ENCODE peak calls at places on chromosomes 3 and 15, in four cellular contexts. D is Karpas-422, L is GM23248, B is HCT116. C is an unnamed sample. For H3K9me2, the result is how much of the 10 kb centered on the place peaks cover.

GRCh38 chr3:185744997-185745843 is 79.6 kb downstream of the IGF2BP2 start:
- DNase-seq in B (no peak), L (peak), D (no peak), C (peak)

GRCh38 chr3:155989536-155989935 is 119.1 kb downstream of the GMPS start:
- DNase-seq in D (no peak), L (no peak), B (no peak), C (peak)

GRCh38 chr3:124410471-124410870 is 319.8 kb upstream of the UMPS start:
- DNase-seq in D (no peak), L (peak), B (no peak), C (peak)

GRCh38 chr3:194840661-194841514 is 155.2 kb downstream of the FAM43A start:
- DNase-seq in B (peak), D (no peak), L (peak), C (peak)

GRCh38 chr3:123605789-123606234 is 21.0 kb upstream of the HACD2 start:
- DNase-seq in L (peak), B (peak), D (peak), C (peak)

GRCh38 chr3:171374661-171375285 is 85.4 kb downstream of the TNIK start:
- DNase-seq in D (no peak), B (peak), L (peak), C (peak)

GRCh38 chr3:94115482-94115881 is 52.6 kb downstream of the NSUN3 start:
- DNase-seq in D (peak), L (peak), B (peak), C (peak)

GRCh38 chr3:19364150-19364549 is 215.8 kb downstream of the KCNH8 start:
- DNase-seq in D (no peak), B (no peak), L (no peak), C (peak)

GRCh38 chr15:60913901-60914300 is 315.2 kb downstream of the RORA start:
- DNase-seq in D (no peak), B (no peak), L (no peak), C (no peak)

GRCh38 chr3:5250467-5251195 is 63.1 kb downstream of the EDEM1 start:
- DNase-seq in D (no peak), B (no peak), L (peak), C (peak)

GRCh38 chr3:20451170-20451569 is 265.2 kb upstream of the SGO1 start:
- DNase-seq in L (no peak), B (no peak), D (no peak), C (no peak)

GRCh38 chr3:127254730-127255129 is 33.1 kb downstream of the PRR20G start:
- DNase-seq in D (peak), L (peak), B (peak), C (peak)

GRCh38 chr3:88057650-88058321 is 1.0 kb downstream of the CGGBP1 start:
- DNase-seq in L (peak), D (no peak), B (no peak), C (no peak)

GRCh38 chr3:128970741-128971048 is 23.2 kb downstream of the CFAP92 start:
- DNase-seq in B (no peak), D (no peak), L (peak), C (no peak)

GRCh38 chr15:101795455-101795854 is 7.9 kb upstream of the OR4F6 start:
- DNase-seq in D (no peak), B (no peak), L (peak), C (peak)

GRCh38 chr15:43370975-43371974 is at the start of the genes TUBGCP4 and ZSCAN29:
- DNase-seq in L (peak), B (peak), D (peak), C (peak)

GRCh38 chr3:64344721-64345207 is 119.5 kb upstream of the PRICKLE2 start:
- DNase-seq in B (no peak), L (peak), D (no peak), C (peak)

GRCh38 chr15:22919171-22919570 is 61.0 kb downstream of the CYFIP1 start:
- DNase-seq in B (no peak), D (no peak), L (no peak), C (no peak)

GRCh38 chr15:58469432-58470353 is 37.9 kb downstream of the LIPC start:
- DNase-seq in B (peak), D (no peak), L (peak), C (peak)

GRCh38 chr15:38176155-38176554 is 76.5 kb upstream of the SPRED1 start:
- DNase-seq in D (no peak), L (peak), B (no peak), C (peak)

GRCh38 chr3:195767792-195768191 is 43.9 kb downstream of the MUC4 start:
- DNase-seq in L (no peak), B (no peak), D (no peak), C (no peak)

GRCh38 chr3:152047465-152047864 is 174.0 kb downstream of the SUCNR1 start:
- DNase-seq in L (peak), B (no peak), D (no peak), C (peak)

GRCh38 chr3:14555835-14556234 is 15.7 kb upstream of the GRIP2 start:
- DNase-seq in L (no peak), D (no peak), B (no peak), C (no peak)

GRCh38 chr3:195891431-195892104 is 16.8 kb downstream of the TNK2 start:
- DNase-seq in B (no peak), L (no peak), D (no peak), C (no peak)

GRCh38 chr15:57237676-57238075 is 138.6 kb upstream of the CGNL1 start:
- DNase-seq in L (no peak), B (no peak), D (no peak), C (no peak)

GRCh38 chr3:29186982-29187718 is 93.7 kb upstream of the RBMS3 start:
- DNase-seq in L (peak), B (peak), D (no peak), C (peak)

GRCh38 chr15:28994142-28994829 is 108.5 kb downstream of the APBA2 start:
- DNase-seq in D (no peak), L (no peak), B (no peak), C (no peak)

GRCh38 chr3:37181766-37182165 is 7.4 kb upstream of the LRRFIP2 start:
- DNase-seq in L (peak), D (no peak), B (no peak), C (peak)

GRCh38 chr3:138950006-138950644 is 3.1 kb downstream of the FOXL2NB start:
- DNase-seq in B (no peak), D (no peak), L (peak), C (no peak)

GRCh38 chr3:138949002-138949418 is 2.0 kb downstream of the FOXL2NB start:
- DNase-seq in B (no peak), L (no peak), D (no peak), C (no peak)

GRCh38 chr3:138948371-138949001 is 1.5 kb downstream of the FOXL2NB start:
- DNase-seq in D (no peak), B (no peak), L (no peak), C (no peak)

GRCh38 chr3:138950701-138951100 is 3.7 kb downstream of the FOXL2NB start:
- DNase-seq in B (no peak), D (no peak), L (no peak), C (no peak)

GRCh38 chr3:138949445-138950005 is 2.5 kb downstream of the FOXL2NB start:
- DNase-seq in B (no peak), L (no peak), D (no peak), C (no peak)
- H3K9ac ChIP-seq in B (no peak), L (peak), D (no peak), C (no peak)

GRCh38 chr3:41164776-41165175 is 34.5 kb upstream of the CTNNB1 start:
- DNase-seq in L (no peak), B (no peak), D (no peak), C (no peak)
- H3K9me2 ChIP-seq in L (under half), B (under half), D (under half), C (under half)

GRCh38 chr3:61356678-61357077 is 105.4 kb upstream of the FHIT start:
- DNase-seq in D (no peak), B (no peak), L (no peak), C (no peak)
- H3K27ac ChIP-seq in D (no peak), B (no peak), L (no peak), C (no peak)

DNA sequence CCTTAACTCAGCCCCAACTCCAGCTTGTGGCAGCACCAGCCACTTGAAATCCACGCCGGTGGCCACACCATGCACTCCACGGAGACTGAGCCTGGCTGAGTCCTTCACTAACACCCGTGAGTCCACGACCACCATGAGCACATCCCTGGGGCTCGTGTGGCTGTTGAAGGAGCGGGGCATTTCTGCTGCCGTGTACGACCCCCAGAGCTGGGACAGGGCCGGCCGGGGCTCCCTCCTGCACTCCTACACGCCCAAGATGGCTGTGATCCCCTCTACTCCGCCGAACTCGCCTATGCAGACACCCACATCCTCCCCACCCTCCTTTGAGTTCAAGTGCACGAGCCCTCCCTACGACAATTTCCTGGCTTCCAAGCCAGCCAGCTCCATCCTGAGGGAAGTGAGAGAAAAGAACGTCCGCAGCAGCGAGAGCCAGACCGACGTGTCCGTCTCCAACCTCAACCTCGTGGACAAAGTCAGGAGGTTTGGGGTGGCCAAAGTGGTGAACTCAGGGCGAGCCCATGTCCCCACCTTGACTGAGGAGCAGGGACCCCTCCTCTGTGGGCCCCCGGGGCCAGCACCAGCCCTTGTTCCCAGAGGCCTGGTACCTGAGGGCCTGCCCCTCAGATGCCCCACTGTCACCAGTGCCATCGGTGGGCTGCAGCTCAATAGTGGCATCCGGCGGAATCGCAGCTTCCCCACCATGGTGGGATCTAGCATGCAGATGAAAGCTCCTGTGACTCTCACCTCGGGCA is 42.9 kb downstream of the CCK start:
- DNase-seq in L (no peak), B (no peak), D (no peak), C (no peak)
- H3K9ac ChIP-seq in L (no peak), B (no peak), D (no peak), C (no peak)

GRCh38 chr3:41162541-41162940 is 36.8 kb upstream of the CTNNB1 start:
- DNase-seq in D (no peak), B (no peak), L (no peak), C (no peak)

GRCh38 chr3:41167722-41168497 is 31.4 kb upstream of the CTNNB1 start:
- DNase-seq in B (no peak), D (no peak), L (no peak), C (no peak)

GRCh38 chr3:41159581-41160189 is 39.6 kb upstream of the CTNNB1 start:
- DNase-seq in D (no peak), B (peak), L (no peak), C (peak)

GRCh38 chr3:41158947-41159346 is 40.4 kb upstream of the CTNNB1 start:
- DNase-seq in D (no peak), L (no peak), B (no peak), C (peak)

DNA sequence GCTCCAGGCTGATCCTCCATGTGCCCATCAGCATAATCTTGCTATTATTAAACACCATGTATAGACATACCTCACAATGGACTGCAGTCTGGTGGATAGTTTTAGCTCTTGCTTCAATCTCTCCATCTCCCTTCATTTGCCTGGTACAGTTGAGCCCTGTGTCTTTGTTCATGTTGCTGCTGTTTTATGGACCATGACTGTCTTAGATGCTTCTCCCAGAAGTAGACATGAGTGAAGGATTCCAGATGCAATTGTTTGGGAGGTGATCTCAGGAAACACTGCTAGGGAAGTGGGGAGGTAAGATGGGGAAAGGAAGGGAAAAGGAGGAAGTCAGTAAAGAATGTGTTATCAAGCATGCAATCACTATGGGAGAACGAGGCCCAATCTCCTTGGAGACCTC is 36.3 kb upstream of the CTNNB1 start:
- DNase-seq in B (no peak), D (no peak), L (no peak), C (no peak)
- H3K9me2 ChIP-seq in B (under half), D (under half), L (under half), C (under half)

DNA sequence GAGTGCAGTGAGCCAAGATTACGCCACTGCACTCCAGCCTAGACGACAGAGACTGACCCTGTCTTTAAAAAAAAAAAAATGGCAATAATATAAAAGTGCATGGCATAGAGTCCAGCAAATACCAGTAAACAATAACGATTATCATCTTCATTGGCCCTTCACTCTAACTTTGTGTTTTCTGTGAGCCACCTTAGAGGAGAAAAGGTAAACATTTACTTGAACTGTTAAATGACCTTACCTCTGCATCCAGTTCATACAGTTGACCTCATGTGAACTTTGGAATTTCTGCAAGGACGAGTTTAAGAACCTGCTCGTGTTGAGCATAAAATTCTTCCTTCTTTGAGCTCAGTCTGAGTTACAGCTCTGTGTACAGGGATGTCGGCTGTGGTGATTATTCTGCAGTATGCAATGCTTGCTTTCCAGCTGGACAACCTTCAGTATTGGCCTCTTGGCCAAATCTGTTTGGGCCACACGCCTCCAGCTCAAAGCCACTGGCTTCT is 56.6 kb downstream of the RLBP1 start:
- DNase-seq in B (no peak), D (no peak), L (no peak), C (no peak)
- H3K27ac ChIP-seq in B (no peak), D (no peak), L (no peak), C (no peak)

GRCh38 chr15:63436872-63437375 is 55.3 kb upstream of the CA12 start:
- DNase-seq in L (peak), D (peak), B (no peak), C (peak)
- H3K9ac ChIP-seq in L (no peak), D (no peak), B (no peak), C (no peak)

DNA sequence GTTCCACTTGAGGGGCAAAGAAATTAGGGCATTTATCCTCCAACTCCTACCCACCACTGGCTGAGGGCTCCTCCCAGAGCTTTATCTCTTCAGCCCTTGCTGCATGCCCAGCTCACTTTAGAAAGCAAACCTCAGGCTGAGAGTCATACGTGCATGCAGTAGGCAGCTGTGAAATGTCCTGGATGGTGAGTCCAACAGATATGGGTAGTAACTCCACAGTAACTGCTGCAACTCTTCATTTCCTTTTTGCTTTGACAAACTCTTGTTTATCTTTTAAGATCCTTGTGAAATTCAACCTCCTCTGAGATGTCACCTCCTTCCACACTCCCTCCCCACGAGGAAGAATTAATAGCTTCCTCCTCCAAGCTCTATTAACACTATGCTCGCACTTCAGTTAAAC is 35.9 kb upstream of the CTNNB1 start:
- DNase-seq in D (no peak), L (no peak), B (no peak), C (no peak)
- H3K9me2 ChIP-seq in D (under half), L (under half), B (under half), C (under half)